ENCODE peak calls at places on chromosomes 5 and 9, in five cellular contexts. I is choroid plexus epithelial cell, R is HFF-Myc, F is astrocyte of the cerebellum, Y is mammary epithelial cell. V is an unnamed sample.
A peak's percentile ranks its signal among the peaks of the same experiment; 100 is the strongest.

GRCh38 chr5:170269579-170269978 is 28.0 kb downstream of the LCP2 start:
- DNase-seq in I (no peak), R (no peak), F (no peak), Y (no peak), V (no peak)

GRCh38 chr9:99101812-99102211 is 3.1 kb upstream of the TGFBR1 start:
- DNase-seq in I (no peak), R (no peak), F (no peak), Y (no peak), V (no peak)

GRCh38 chr9:71663216-71663615 is 105.1 kb downstream of the CEMIP2 start:
- DNase-seq in I (no peak), R (no peak), F (peak; percentile 65), Y (no peak), V (no peak)

GRCh38 chr5:95846554-95847260 is 24.2 kb upstream of the GLRX start:
- DNase-seq in I (peak; percentile 89), R (peak; percentile 78), F (peak; percentile 54), Y (peak; percentile 67), V (peak; percentile 81)

GRCh38 chr5:16755641-16756040 is 138.8 kb upstream of the RETREG1 start:
- DNase-seq in I (no peak), R (no peak), F (no peak), Y (no peak), V (no peak)

GRCh38 chr5:159341914-159342313 is 11.6 kb upstream of the IL12B start:
- DNase-seq in I (peak; percentile 82), R (peak; percentile 77), F (no peak), Y (peak; percentile 90), V (peak; percentile 62)

GRCh38 chr5:45288746-45289145 is 407.4 kb downstream of the HCN1 start:
- DNase-seq in I (no peak), R (no peak), F (no peak), Y (no peak), V (no peak)

GRCh38 chr5:89036166-89036565 is 153.2 kb upstream of the MEF2C start:
- DNase-seq in I (peak; percentile 28), R (no peak), F (no peak), Y (peak; percentile 65), V (no peak)

GRCh38 chr5:130514984-130515690 is 610.9 kb downstream of the CHSY3 start:
- DNase-seq in I (peak; percentile 88), R (no peak), F (peak; percentile 81), Y (peak; percentile 87), V (peak; percentile 92)

DNA sequence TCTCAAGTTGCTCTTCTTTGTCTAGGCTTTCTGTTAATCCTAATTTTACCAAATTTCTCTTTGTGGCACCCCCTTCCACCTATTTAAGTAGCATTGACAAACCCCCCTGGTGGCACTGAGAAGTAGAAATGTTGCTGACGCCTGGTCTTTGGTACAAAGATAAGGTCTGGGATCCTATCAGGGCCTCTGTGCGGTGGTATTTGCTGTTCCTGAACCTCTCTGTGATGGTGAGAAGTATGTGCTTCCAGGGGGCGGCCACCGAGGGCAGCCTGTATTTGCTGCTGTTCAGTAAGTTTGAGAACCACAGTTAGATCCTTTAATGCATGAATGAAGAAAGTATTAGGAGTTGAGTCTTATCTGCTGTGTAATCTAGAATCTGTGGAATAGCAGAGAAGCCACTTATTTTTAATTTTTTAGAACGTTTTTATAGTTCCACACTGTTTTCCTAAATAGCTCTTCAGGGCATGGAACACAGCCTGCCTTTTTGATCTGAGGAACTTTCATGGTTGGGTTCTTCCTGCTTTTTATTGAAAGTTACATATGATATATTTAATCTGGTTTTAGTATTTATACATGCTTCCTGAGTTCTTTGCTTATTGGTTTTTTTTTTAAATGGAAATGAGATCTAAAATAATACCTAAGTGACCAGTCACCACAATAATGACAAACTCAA is 124.2 kb downstream of the TRIO start:
- DNase-seq in I (peak; percentile 55), R (no peak), F (no peak), Y (no peak), V (no peak)
- TF ChIP-seq CTCF in I (peak; percentile 26), R (peak; percentile 2), F (no peak), Y (no peak), V (no peak)

DNA sequence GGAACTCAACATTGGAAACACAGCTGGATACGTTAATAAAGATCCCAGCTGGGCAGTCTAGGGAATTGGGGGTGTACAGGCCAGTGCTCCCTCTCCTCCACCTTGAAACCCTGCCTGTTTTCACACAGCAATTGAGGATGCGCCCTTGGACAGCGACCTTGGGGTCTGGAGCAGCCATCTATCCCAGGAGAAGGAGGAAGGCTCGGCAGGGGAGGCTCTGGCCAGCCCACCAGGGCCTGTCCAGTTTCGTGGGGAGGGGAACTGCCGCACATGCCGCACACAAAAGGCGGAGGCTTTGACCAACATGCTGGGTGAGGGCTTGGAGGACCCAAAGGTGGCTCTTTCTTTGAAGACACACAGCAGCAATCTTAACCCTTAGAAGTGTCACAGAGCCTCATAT is 1.4 kb downstream of the COL23A1 start:
- DNase-seq in I (no peak), R (no peak), F (no peak), Y (no peak), V (no peak)
- TF ChIP-seq CTCF in I (no peak), R (no peak), F (no peak), Y (no peak), V (no peak)

GRCh38 chr5:133319905-133320520 is 268.2 kb downstream of the HSPA4 start:
- DNase-seq in I (no peak), R (no peak), F (no peak), Y (no peak), V (no peak)
- TF ChIP-seq CTCF in I (peak; percentile 7), R (peak; percentile 28), F (no peak), Y (peak; percentile 49), V (no peak)

GRCh38 chr9:129624947-129625346 is 1.0 kb upstream of the NTMT1 start:
- DNase-seq in I (peak; percentile 69), R (no peak), F (no peak), Y (peak; percentile 68), V (peak; percentile 41)
- TF ChIP-seq CTCF in I (no peak), R (no peak), F (no peak), Y (no peak), V (no peak)

DNA sequence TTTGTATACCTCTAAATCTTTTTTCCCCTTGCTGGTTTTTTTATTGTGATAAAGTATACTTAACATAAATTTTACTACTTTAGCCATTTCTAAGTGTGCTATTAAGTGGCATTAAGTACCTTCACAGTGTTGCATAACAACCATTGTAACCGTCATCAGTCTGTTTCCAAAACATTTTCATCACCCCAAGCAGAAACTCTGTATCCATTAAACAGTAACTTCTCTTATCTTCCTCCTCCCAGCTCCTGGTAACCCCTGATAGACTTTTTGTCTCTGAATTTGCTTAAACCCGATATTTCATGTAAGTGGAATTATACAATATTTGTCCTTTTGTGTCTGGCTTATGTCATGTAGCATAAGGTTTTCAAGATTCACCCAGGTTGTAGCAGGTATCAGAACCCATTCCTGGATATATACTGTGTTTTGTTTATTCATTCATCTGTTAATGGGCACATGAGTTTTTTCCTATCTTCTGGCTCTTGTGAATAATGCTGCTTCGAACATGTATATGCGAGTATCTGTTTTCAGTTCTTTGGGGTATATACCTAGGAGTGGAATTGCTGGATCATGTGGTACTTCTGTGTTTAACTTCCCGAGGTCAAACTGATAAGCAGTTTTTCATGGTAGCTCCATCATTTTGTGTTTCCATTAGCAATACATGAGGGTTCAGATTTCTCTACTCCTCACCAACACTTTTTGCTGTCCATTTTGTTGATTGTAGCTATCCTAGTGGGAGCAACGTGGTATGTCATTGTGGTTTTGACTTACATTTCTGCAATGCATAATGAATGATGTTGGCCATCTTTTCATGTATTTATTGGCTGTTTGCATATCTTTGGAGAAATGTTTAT is 66.5 kb downstream of the EHMT1 start:
- DNase-seq in I (peak; percentile 67), R (peak; percentile 15), F (no peak), Y (no peak), V (peak; percentile 82)
- TF ChIP-seq CTCF in I (no peak), R (no peak), F (no peak), Y (no peak), V (peak; percentile 3)

DNA sequence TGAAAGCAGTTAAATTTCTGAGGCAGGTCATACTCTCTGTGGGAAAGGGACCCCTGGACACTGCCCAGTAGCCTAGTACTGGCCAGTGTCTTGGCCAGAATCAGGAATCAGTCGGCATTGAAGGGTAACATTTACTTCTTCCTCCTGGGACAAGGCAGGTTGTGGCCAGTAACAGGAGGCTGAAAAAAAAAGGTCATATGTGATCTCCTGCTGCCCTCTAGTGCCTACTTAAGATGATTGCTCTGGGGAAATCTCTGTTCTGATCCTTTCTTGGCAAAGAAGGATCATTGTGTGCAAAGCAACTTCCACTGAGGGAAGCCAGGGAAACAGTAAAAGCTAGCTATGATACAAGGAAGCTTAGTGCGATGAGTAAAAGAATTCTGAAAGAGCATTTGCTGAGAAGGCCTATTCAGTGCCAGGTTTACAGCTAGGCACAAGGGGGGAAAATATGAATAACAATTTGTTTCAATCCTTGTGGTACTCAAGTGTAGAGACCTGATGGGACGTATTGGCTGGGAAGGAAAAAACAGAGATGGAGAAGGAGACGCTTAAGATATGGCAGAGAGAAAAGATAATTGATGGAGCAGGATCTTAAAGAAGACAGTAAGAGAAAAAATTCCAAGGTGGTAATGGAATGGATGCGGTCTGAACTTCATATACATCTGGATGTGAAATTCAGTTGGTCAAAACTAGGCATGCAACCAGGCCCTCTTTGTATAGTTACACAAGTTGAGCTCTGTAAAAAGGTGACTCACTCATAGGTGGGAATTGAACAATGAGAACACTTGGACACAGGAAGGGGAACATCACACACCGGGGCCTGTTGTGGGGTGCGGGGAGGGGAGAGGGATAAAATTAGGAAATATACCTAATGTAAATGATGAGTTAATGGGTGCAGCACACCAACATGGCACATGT is 25.8 kb upstream of the TRIM32 start:
- DNase-seq in I (peak; percentile 92), R (peak; percentile 60), F (peak; percentile 74), Y (peak; percentile 67), V (peak; percentile 83)
- TF ChIP-seq CTCF in I (peak; percentile 80), R (peak; percentile 65), F (peak; percentile 74), Y (peak; percentile 82), V (peak; percentile 83)

DNA sequence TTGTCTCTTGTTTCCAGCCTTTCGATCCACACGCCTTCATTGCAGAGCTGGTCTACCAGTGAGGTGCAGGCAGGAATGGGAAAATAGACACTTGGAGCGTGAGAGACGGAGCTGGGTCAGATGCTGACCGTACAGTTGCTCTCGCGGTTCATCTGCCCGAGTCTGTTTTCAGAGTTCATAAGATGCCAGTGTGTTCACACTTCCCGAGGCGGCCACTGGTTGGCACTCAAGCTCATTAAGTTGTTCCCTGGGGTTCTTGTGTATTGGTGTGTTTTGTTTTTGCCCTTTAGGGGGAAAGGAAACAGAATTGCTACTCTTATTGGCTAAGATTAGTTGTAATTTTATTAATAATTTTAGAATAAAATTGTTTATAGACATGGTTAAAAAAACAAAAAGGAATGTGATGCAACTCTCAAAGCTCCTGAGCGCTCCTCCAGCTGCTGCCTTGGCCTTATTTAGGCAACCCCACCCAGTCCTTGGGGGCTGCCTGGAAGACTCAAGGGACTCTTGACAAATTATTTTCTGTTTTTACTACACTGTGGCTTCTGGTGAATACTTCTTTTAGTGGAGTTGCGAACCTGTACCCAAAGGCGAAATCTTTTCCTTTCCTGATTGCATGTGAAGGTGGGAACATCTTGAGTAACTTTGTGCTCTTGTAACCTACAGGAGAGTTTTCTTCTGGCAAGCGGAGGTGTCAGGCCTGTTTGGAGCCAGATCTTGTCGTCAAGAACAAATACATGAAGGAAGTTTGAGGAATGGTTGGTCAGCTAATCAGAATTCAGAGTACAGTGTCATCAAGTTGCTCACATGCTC is 146.1 kb downstream of the MAST4 start:
- DNase-seq in I (peak; percentile 4), R (no peak), F (no peak), Y (no peak), V (no peak)
- TF ChIP-seq CTCF in I (peak; percentile 23), R (peak; percentile 15), F (peak; percentile 23), Y (peak; percentile 30), V (peak; percentile 12)

DNA sequence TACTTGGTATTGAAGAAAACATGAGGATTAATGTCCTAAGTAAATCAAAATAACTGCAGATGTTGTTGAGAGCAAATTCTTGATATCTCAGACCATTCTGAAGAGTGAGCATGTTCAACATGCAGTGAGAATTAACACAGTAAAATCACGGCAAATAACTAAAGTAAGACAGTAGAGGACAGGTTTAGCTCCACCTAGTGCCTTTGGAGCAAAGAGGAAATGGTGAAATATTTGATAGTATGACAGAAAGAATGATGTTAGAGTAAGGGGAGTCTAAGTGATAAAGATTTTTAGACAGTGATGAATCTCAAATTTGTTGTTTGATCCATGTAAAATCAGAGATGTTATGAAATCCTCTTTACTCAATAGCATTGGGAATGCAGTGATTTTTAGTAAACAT is 424.2 kb downstream of the TMEM161B start:
- DNase-seq in I (no peak), R (no peak), F (no peak), Y (no peak), V (no peak)
- TF ChIP-seq CTCF in I (no peak), R (no peak), F (no peak), Y (peak; percentile 26), V (no peak)